ENCODE peak calls at places on chromosomes 7 and 10, in nine cellular contexts. One of them, this sample, is unnamed.

GRCh38 chr10:79270471-79271246 is 76.6 kb upstream of the PPIF start:
- DNase-seq in neural progenitor cell: no peak
- DNase-seq in CD8-positive, alpha-beta T cell: no peak
- DNase-seq in brain microvascular endothelial cell: no peak
- DNase-seq in psoas muscle: peak
- DNase-seq in hippocampal formation: no peak
- DNase-seq in immature natural killer cell: no peak
- DNase-seq in BE2C: peak
- DNase-seq in neuronal stem cell: no peak
- DNase-seq in this sample: no peak

GRCh38 chr7:1925973-1926907 is 256.2 kb downstream of the ELFN1 start:
- DNase-seq in neuronal stem cell: no peak
- DNase-seq in psoas muscle: no peak
- DNase-seq in immature natural killer cell: no peak
- DNase-seq in CD8-positive, alpha-beta T cell: no peak
- DNase-seq in brain microvascular endothelial cell: no peak
- DNase-seq in hippocampal formation: no peak
- DNase-seq in neural progenitor cell: no peak
- DNase-seq in BE2C: no peak
- DNase-seq in this sample: no peak

GRCh38 chr7:131843862-131844261 is 287.4 kb upstream of the PODXL start:
- DNase-seq in psoas muscle: no peak
- DNase-seq in hippocampal formation: no peak
- DNase-seq in immature natural killer cell: no peak
- DNase-seq in CD8-positive, alpha-beta T cell: no peak
- DNase-seq in BE2C: peak
- DNase-seq in neuronal stem cell: no peak
- DNase-seq in neural progenitor cell: no peak
- DNase-seq in brain microvascular endothelial cell: peak
- DNase-seq in this sample: no peak

GRCh38 chr7:139494835-139495568 is 11.5 kb upstream of the KLRG2 start:
- DNase-seq in neuronal stem cell: no peak
- DNase-seq in brain microvascular endothelial cell: no peak
- DNase-seq in BE2C: no peak
- DNase-seq in neural progenitor cell: peak
- DNase-seq in psoas muscle: no peak
- DNase-seq in CD8-positive, alpha-beta T cell: no peak
- DNase-seq in hippocampal formation: no peak
- DNase-seq in immature natural killer cell: no peak
- DNase-seq in this sample: no peak

GRCh38 chr10:24234784-24235183 is 25.8 kb downstream of the KIAA1217 start:
- DNase-seq in immature natural killer cell: no peak
- DNase-seq in psoas muscle: no peak
- DNase-seq in neural progenitor cell: no peak
- DNase-seq in neuronal stem cell: no peak
- DNase-seq in CD8-positive, alpha-beta T cell: no peak
- DNase-seq in BE2C: no peak
- DNase-seq in hippocampal formation: no peak
- DNase-seq in brain microvascular endothelial cell: no peak
- DNase-seq in this sample: no peak

GRCh38 chr7:44990520-44991023 is 9.4 kb upstream of the CCM2 start:
- DNase-seq in neural progenitor cell: no peak
- DNase-seq in BE2C: no peak
- DNase-seq in neuronal stem cell: no peak
- DNase-seq in psoas muscle: no peak
- DNase-seq in immature natural killer cell: no peak
- DNase-seq in CD8-positive, alpha-beta T cell: no peak
- DNase-seq in hippocampal formation: no peak
- DNase-seq in brain microvascular endothelial cell: peak
- DNase-seq in this sample: no peak

GRCh38 chr10:73789659-73790055 is 4.3 kb downstream of the ZSWIM8 start:
- DNase-seq in neural progenitor cell: no peak
- DNase-seq in CD8-positive, alpha-beta T cell: no peak
- DNase-seq in BE2C: no peak
- DNase-seq in brain microvascular endothelial cell: no peak
- DNase-seq in neuronal stem cell: no peak
- DNase-seq in hippocampal formation: no peak
- DNase-seq in immature natural killer cell: no peak
- DNase-seq in psoas muscle: no peak
- DNase-seq in this sample: no peak

GRCh38 chr7:20306499-20306946 is 24.2 kb upstream of the ITGB8 start:
- DNase-seq in brain microvascular endothelial cell: peak
- DNase-seq in psoas muscle: no peak
- DNase-seq in immature natural killer cell: no peak
- DNase-seq in hippocampal formation: no peak
- DNase-seq in BE2C: no peak
- DNase-seq in CD8-positive, alpha-beta T cell: no peak
- DNase-seq in neural progenitor cell: peak
- DNase-seq in neuronal stem cell: peak
- DNase-seq in this sample: peak

GRCh38 chr10:52443419-52444388 is 129.6 kb downstream of the DKK1 start:
- DNase-seq in immature natural killer cell: no peak
- DNase-seq in neuronal stem cell: no peak
- DNase-seq in brain microvascular endothelial cell: peak
- DNase-seq in neural progenitor cell: no peak
- DNase-seq in psoas muscle: no peak
- DNase-seq in CD8-positive, alpha-beta T cell: no peak
- DNase-seq in hippocampal formation: no peak
- DNase-seq in BE2C: no peak
- DNase-seq in this sample: no peak

GRCh38 chr7:48154792-48155413 is 16.4 kb upstream of the ABCA13 start:
- DNase-seq in CD8-positive, alpha-beta T cell: no peak
- DNase-seq in immature natural killer cell: peak
- DNase-seq in hippocampal formation: no peak
- DNase-seq in neuronal stem cell: no peak
- DNase-seq in brain microvascular endothelial cell: peak
- DNase-seq in psoas muscle: no peak
- DNase-seq in BE2C: peak
- DNase-seq in neural progenitor cell: peak
- DNase-seq in this sample: peak

GRCh38 chr7:100865372-100865911 is 1.7 kb upstream of the TRIP6 start:
- DNase-seq in CD8-positive, alpha-beta T cell: no peak
- DNase-seq in brain microvascular endothelial cell: no peak
- DNase-seq in neural progenitor cell: no peak
- DNase-seq in hippocampal formation: no peak
- DNase-seq in neuronal stem cell: no peak
- DNase-seq in psoas muscle: no peak
- DNase-seq in immature natural killer cell: no peak
- DNase-seq in BE2C: peak
- DNase-seq in this sample: no peak

GRCh38 chr7:146698995-146699610 is 582.5 kb downstream of the CNTNAP2 start:
- DNase-seq in immature natural killer cell: no peak
- DNase-seq in CD8-positive, alpha-beta T cell: no peak
- DNase-seq in BE2C: no peak
- DNase-seq in neural progenitor cell: no peak
- DNase-seq in hippocampal formation: no peak
- DNase-seq in neuronal stem cell: no peak
- DNase-seq in psoas muscle: no peak
- DNase-seq in brain microvascular endothelial cell: no peak
- DNase-seq in this sample: no peak

GRCh38 chr7:150950496-150951180 is 27.5 kb downstream of the KCNH2 start:
- DNase-seq in BE2C: peak
- DNase-seq in neural progenitor cell: no peak
- DNase-seq in immature natural killer cell: no peak
- DNase-seq in brain microvascular endothelial cell: no peak
- DNase-seq in psoas muscle: peak
- DNase-seq in CD8-positive, alpha-beta T cell: no peak
- DNase-seq in neuronal stem cell: no peak
- DNase-seq in hippocampal formation: no peak
- DNase-seq in this sample: no peak